ENCODE peak calls at places on chromosomes 2 and 18, in six cellular contexts. Z, W, I, Q, G and M are unnamed samples.

GRCh38 chr2:228059735-228060134 is 121.8 kb downstream of the SPHKAP start:
- DNase-seq in Q (no peak), W (no peak), I (no peak), G (no peak), Z (no peak), M (no peak)

GRCh38 chr18:11995445-11996189 is 14.3 kb downstream of the IMPA2 start:
- DNase-seq in W (peak; percentile 75), G (no peak), I (peak; percentile 64), Z (peak; percentile 91), Q (peak; percentile 60), M (peak; percentile 71)

GRCh38 chr2:240229603-240230423 is 89.4 kb upstream of the OTOS start:
- DNase-seq in I (peak; percentile 12), W (no peak), Z (peak; percentile 39), G (no peak), Q (no peak), M (no peak)

GRCh38 chr2:174617120-174617519 is 19.5 kb upstream of the WIPF1 start:
- DNase-seq in G (no peak), I (no peak), Z (no peak), W (peak; percentile 27), Q (no peak), M (no peak)

GRCh38 chr2:224395646-224396390 is 6.1 kb downstream of the FAM124B start:
- DNase-seq in W (no peak), Q (no peak), I (no peak), Z (no peak), G (no peak), M (no peak)

GRCh38 chr18:5285326-5285725 is 10.2 kb downstream of the ZBTB14 start:
- DNase-seq in G (no peak), I (no peak), W (no peak), Q (no peak), Z (no peak), M (no peak)

GRCh38 chr2:218960196-218961165 is 1.0 kb downstream of the CDK5R2 start:
- DNase-seq in Z (no peak), I (no peak), Q (no peak), W (no peak), G (peak; percentile 83), M (no peak)

GRCh38 chr2:129144082-129144791 is 825.6 kb upstream of the HS6ST1 start:
- DNase-seq in I (no peak), W (no peak), Q (no peak), G (peak; percentile 78), Z (no peak), M (no peak)

GRCh38 chr2:210399440-210400041 is 77.0 kb downstream of the LANCL1 start:
- DNase-seq in Z (no peak), W (peak; percentile 19), G (no peak), Q (no peak), I (no peak), M (no peak)

GRCh38 chr2:134207589-134208209 is 46.2 kb upstream of the MGAT5 start:
- DNase-seq in W (peak; percentile 48), I (no peak), Q (no peak), Z (no peak), G (no peak), M (no peak)

GRCh38 chr18:6279308-6279707 is 135.4 kb downstream of the L3MBTL4 start:
- DNase-seq in Q (no peak), G (no peak), Z (no peak), I (no peak), W (no peak), M (no peak)

GRCh38 chr18:47150824-47151366 is 595 bp upstream of the HDHD2 start:
- DNase-seq in W (peak; percentile 3), I (peak; percentile 34), G (no peak), Q (no peak), Z (no peak), M (no peak)

GRCh38 chr2:112644155-112644932 is 1.4 kb upstream of the SLC20A1 start:
- DNase-seq in W (peak; percentile 92), Q (no peak), G (no peak), Z (no peak), I (no peak), M (no peak)

GRCh38 chr18:32366586-32367538 is 103.8 kb downstream of the GAREM1 start:
- DNase-seq in G (no peak), W (no peak), Z (no peak), I (no peak), Q (no peak), M (no peak)

GRCh38 chr2:203809084-203809521 is 58.5 kb upstream of the CTLA4 start:
- DNase-seq in I (no peak), Z (no peak), Q (no peak), G (no peak), W (no peak), M (no peak)

GRCh38 chr2:71524476-71524875 is 71.1 kb downstream of the DYSF start:
- DNase-seq in W (no peak), Z (peak; percentile 18), I (no peak), Q (no peak), G (no peak), M (no peak)

GRCh38 chr2:222982010-222982908 is 69.7 kb upstream of the KCNE4 start:
- DNase-seq in I (peak; percentile 31), Z (peak; percentile 79), Q (no peak), W (peak; percentile 52), G (no peak), M (no peak)

GRCh38 chr2:96940991-96941775 is 45.2 kb downstream of the FAM178B start:
- DNase-seq in W (no peak), I (no peak), Z (no peak), G (no peak), Q (no peak), M (no peak)

GRCh38 chr2:60316381-60317028 is 236.9 kb downstream of the BCL11A start:
- DNase-seq in I (no peak), Q (no peak), G (no peak), Z (no peak), W (peak; percentile 39), M (no peak)

GRCh38 chr2:6203297-6203959 is 511.2 kb downstream of the SOX11 start:
- DNase-seq in W (no peak), I (no peak), Q (no peak), G (no peak), Z (no peak), M (no peak)

GRCh38 chr2:162053066-162053807 is 20.8 kb downstream of the DPP4 start:
- DNase-seq in Q (no peak), G (no peak), W (no peak), I (no peak), Z (no peak), M (no peak)

GRCh38 chr2:231781798-231782726 is 980 bp upstream of the PDE6D start:
- DNase-seq in I (peak; percentile 26), W (no peak), Z (no peak), Q (no peak), G (no peak), M (no peak)

GRCh38 chr2:222972420-222972819 is 79.6 kb upstream of the KCNE4 start:
- DNase-seq in G (peak; percentile 10), Q (no peak), W (no peak), Z (no peak), I (no peak), M (no peak)

GRCh38 chr2:10449838-10450691 is 1.9 kb upstream of the ODC1 start:
- DNase-seq in I (no peak), Q (no peak), W (peak; percentile 93), Z (no peak), G (no peak), M (no peak)

GRCh38 chr2:126645211-126645618 is 10.7 kb upstream of the GYPC start:
- DNase-seq in Z (no peak), Q (no peak), G (no peak), I (no peak), W (no peak), M (no peak)

GRCh38 chr18:12921178-12921577 is 26.6 kb upstream of the SEH1L start:
- DNase-seq in G (no peak), W (peak; percentile 10), I (no peak), Z (no peak), Q (no peak), M (no peak)

GRCh38 chr2:11980809-11981208 is 234.4 kb downstream of the LPIN1 start:
- DNase-seq in G (no peak), Q (no peak), I (no peak), Z (no peak), W (no peak), M (no peak)

GRCh38 chr2:9278439-9278838 is 71.8 kb downstream of the ASAP2 start:
- DNase-seq in I (no peak), Z (no peak), W (no peak), Q (no peak), G (no peak), M (no peak)

GRCh38 chr2:57965961-57966360 is 80.6 kb upstream of the VRK2 start:
- DNase-seq in Q (no peak), Z (no peak), I (no peak), W (no peak), G (no peak), M (no peak)

GRCh38 chr2:64860321-64860751 is 128.9 kb upstream of the SLC1A4 start:
- DNase-seq in I (peak; percentile 43), Z (no peak), W (no peak), G (peak; percentile 70), Q (no peak), M (peak; percentile 42)

GRCh38 chr2:106575955-106576354 is 88.8 kb downstream of the CD8B2 start:
- DNase-seq in Q (no peak), G (peak; percentile 55), I (peak; percentile 71), Z (no peak), W (no peak), M (no peak)

GRCh38 chr2:241857572-241858121 is 1.0 kb downstream of the PDCD1 start:
- DNase-seq in W (no peak), Q (peak; percentile 27), Z (peak; percentile 54), I (no peak), G (peak; percentile 75), M (peak; percentile 23)
- TF ChIP-seq POLR2A in W (no peak), Q (no peak), Z (no peak), I (no peak), G (no peak), M (no peak)

GRCh38 chr2:216114476-216115223 is 5.5 kb downstream of the XRCC5 start:
- DNase-seq in I (peak; percentile 98), W (peak; percentile 100), G (peak; percentile 90), Q (peak; percentile 44), Z (peak; percentile 99), M (peak; percentile 50)
- TF ChIP-seq POLR2A in I (no peak), W (peak; percentile 57), G (peak; percentile 38), Q (peak; percentile 56), Z (no peak), M (peak; percentile 73)

GRCh38 chr2:171160119-171160629 is 519 bp downstream of the TLK1 start:
- DNase-seq in I (peak; percentile 80), Z (peak; percentile 82), G (peak; percentile 94), Q (peak; percentile 22), W (peak; percentile 55), M (peak; percentile 26)
- TF ChIP-seq POLR2A in I (no peak), Z (no peak), G (no peak), Q (no peak), W (no peak), M (no peak)

DNA sequence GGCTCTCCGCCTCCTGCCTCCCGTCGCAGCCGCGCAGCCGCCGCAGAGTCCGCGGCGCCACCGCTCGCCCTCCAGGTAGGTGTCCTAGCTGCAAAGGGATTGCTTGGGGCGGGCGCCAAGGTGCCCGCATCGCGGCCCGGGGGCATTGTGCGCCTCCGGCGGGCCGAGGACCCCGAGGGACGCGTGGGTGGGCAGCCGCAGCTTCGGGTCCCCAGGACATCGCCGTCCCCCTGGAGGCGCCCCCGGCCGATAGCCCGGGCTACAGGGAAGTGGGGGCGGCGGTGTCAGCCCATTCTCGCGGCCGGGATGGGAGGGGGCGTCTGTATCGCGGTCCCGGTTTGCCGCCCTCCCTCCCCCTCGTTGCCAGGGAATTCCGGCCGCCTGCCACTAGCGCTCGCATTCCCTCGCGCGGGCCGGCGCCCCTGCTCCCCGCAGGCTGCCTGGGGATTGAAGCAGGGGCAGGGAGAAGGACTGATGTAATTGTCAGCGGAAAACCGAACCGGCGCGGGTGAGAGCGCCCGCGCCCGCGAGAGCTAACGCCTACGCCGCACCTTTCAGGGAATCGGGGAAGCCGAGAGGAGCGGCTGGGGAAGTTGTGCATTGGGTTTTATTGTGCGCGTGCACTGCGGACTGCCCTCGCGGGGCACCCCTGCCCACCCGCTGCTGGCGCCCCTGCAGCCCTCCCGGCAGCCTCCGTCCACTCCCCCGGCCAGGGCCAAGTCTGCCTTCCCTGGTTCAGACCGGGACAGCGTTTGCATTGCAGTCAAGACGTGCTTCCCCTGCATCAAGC is 483 bp downstream of the OSBPL6 start:
- DNase-seq in W (no peak), G (peak; percentile 88), I (peak; percentile 42), Z (peak; percentile 70), Q (peak; percentile 17), M (peak; percentile 24)
- TF ChIP-seq POLR2A in W (no peak), G (no peak), I (no peak), Z (no peak), Q (no peak), M (no peak)